ENCODE peak calls at places on chromosomes 2 and 18, in eight cellular contexts. One of them, this sample, is unnamed.

GRCh38 chr18:79898952-79899608 is 52.4 kb downstream of the SLC66A2 start:
- DNase-seq in RWPE2: peak
- DNase-seq in endothelial cell: no peak
- DNase-seq in MM.1S: no peak
- DNase-seq in breast epithelium: no peak
- DNase-seq in CD4-positive, alpha-beta T cell: no peak
- DNase-seq in stomach: no peak
- DNase-seq in RWPE1: no peak
- DNase-seq in this sample: peak

GRCh38 chr2:134917958-134918517 is 584 bp upstream of the CCNT2 start:
- DNase-seq in RWPE2: no peak
- DNase-seq in endothelial cell: peak
- DNase-seq in MM.1S: no peak
- DNase-seq in breast epithelium: peak
- DNase-seq in CD4-positive, alpha-beta T cell: peak
- DNase-seq in stomach: peak
- DNase-seq in RWPE1: no peak
- DNase-seq in this sample: peak

GRCh38 chr2:644871-645270 is 32.3 kb downstream of the TMEM18 start:
- DNase-seq in RWPE2: no peak
- DNase-seq in endothelial cell: peak
- DNase-seq in MM.1S: no peak
- DNase-seq in breast epithelium: peak
- DNase-seq in CD4-positive, alpha-beta T cell: no peak
- DNase-seq in stomach: no peak
- DNase-seq in RWPE1: no peak
- DNase-seq in this sample: no peak

GRCh38 chr18:79484661-79485621 is 89.2 kb downstream of the NFATC1 start:
- DNase-seq in RWPE2: peak
- DNase-seq in endothelial cell: peak
- DNase-seq in MM.1S: no peak
- DNase-seq in breast epithelium: no peak
- DNase-seq in CD4-positive, alpha-beta T cell: no peak
- DNase-seq in stomach: no peak
- DNase-seq in RWPE1: peak
- DNase-seq in this sample: no peak

GRCh38 chr2:151975460-151976414 is 123.1 kb downstream of the CACNB4 start:
- DNase-seq in RWPE2: no peak
- DNase-seq in endothelial cell: no peak
- DNase-seq in MM.1S: no peak
- DNase-seq in breast epithelium: no peak
- DNase-seq in CD4-positive, alpha-beta T cell: no peak
- DNase-seq in stomach: no peak
- DNase-seq in RWPE1: no peak
- DNase-seq in this sample: no peak

GRCh38 chr2:46010223-46010924 is 286.8 kb upstream of the EPAS1 start:
- DNase-seq in RWPE2: no peak
- DNase-seq in endothelial cell: no peak
- DNase-seq in MM.1S: no peak
- DNase-seq in breast epithelium: no peak
- DNase-seq in CD4-positive, alpha-beta T cell: no peak
- DNase-seq in stomach: no peak
- DNase-seq in RWPE1: no peak
- DNase-seq in this sample: no peak

GRCh38 chr2:85666016-85666415 is 2.0 kb downstream of the SFTPB start:
- DNase-seq in RWPE2: no peak
- DNase-seq in endothelial cell: no peak
- DNase-seq in MM.1S: no peak
- DNase-seq in breast epithelium: no peak
- DNase-seq in CD4-positive, alpha-beta T cell: no peak
- DNase-seq in stomach: no peak
- DNase-seq in RWPE1: no peak
- DNase-seq in this sample: no peak

GRCh38 chr2:29000481-29000880 is 19.4 kb downstream of the TOGARAM2 start:
- DNase-seq in RWPE2: peak
- DNase-seq in endothelial cell: no peak
- DNase-seq in MM.1S: no peak
- DNase-seq in breast epithelium: no peak
- DNase-seq in CD4-positive, alpha-beta T cell: peak
- DNase-seq in stomach: peak
- DNase-seq in RWPE1: no peak
- DNase-seq in this sample: peak

GRCh38 chr2:61993422-61994024 is 88.0 kb downstream of the COMMD1 start:
- DNase-seq in RWPE2: no peak
- DNase-seq in endothelial cell: no peak
- DNase-seq in MM.1S: peak
- DNase-seq in breast epithelium: no peak
- DNase-seq in CD4-positive, alpha-beta T cell: no peak
- DNase-seq in stomach: no peak
- DNase-seq in RWPE1: peak
- DNase-seq in this sample: no peak

GRCh38 chr2:238895901-238896600 is 48.2 kb downstream of the TWIST2 start:
- DNase-seq in RWPE2: no peak
- DNase-seq in endothelial cell: no peak
- DNase-seq in MM.1S: no peak
- DNase-seq in breast epithelium: peak
- DNase-seq in CD4-positive, alpha-beta T cell: no peak
- DNase-seq in stomach: peak
- DNase-seq in RWPE1: no peak
- DNase-seq in this sample: no peak

GRCh38 chr2:148674063-148675020 is 29.8 kb downstream of the EPC2 start:
- DNase-seq in RWPE2: no peak
- DNase-seq in endothelial cell: peak
- DNase-seq in MM.1S: peak
- DNase-seq in breast epithelium: no peak
- DNase-seq in CD4-positive, alpha-beta T cell: no peak
- DNase-seq in stomach: no peak
- DNase-seq in RWPE1: peak
- DNase-seq in this sample: no peak

GRCh38 chr2:104969564-104969963 is 68.3 kb upstream of the MRPS9 start:
- DNase-seq in RWPE2: no peak
- DNase-seq in endothelial cell: no peak
- DNase-seq in MM.1S: peak
- DNase-seq in breast epithelium: no peak
- DNase-seq in CD4-positive, alpha-beta T cell: no peak
- DNase-seq in stomach: no peak
- DNase-seq in RWPE1: peak
- DNase-seq in this sample: no peak

GRCh38 chr2:8796878-8797550 is 40.4 kb downstream of the KIDINS220 start:
- DNase-seq in RWPE2: no peak
- DNase-seq in endothelial cell: no peak
- DNase-seq in MM.1S: peak
- DNase-seq in breast epithelium: no peak
- DNase-seq in CD4-positive, alpha-beta T cell: no peak
- DNase-seq in stomach: no peak
- DNase-seq in RWPE1: no peak
- DNase-seq in this sample: no peak

GRCh38 chr2:30664761-30665358 is 142.4 kb downstream of the CAPN13 start:
- DNase-seq in RWPE2: peak
- DNase-seq in endothelial cell: no peak
- DNase-seq in MM.1S: no peak
- DNase-seq in breast epithelium: no peak
- DNase-seq in CD4-positive, alpha-beta T cell: no peak
- DNase-seq in stomach: no peak
- DNase-seq in RWPE1: peak
- DNase-seq in this sample: no peak

GRCh38 chr2:171895781-171896180 is 1.7 kb upstream of the SLC25A12 start:
- DNase-seq in RWPE2: no peak
- DNase-seq in endothelial cell: no peak
- DNase-seq in MM.1S: no peak
- DNase-seq in breast epithelium: no peak
- DNase-seq in CD4-positive, alpha-beta T cell: no peak
- DNase-seq in stomach: no peak
- DNase-seq in RWPE1: no peak
- DNase-seq in this sample: no peak

GRCh38 chr2:140085674-140086073 is 1305.5 kb upstream of the NXPH2 start:
- DNase-seq in RWPE2: no peak
- DNase-seq in endothelial cell: no peak
- DNase-seq in MM.1S: no peak
- DNase-seq in breast epithelium: no peak
- DNase-seq in CD4-positive, alpha-beta T cell: no peak
- DNase-seq in stomach: no peak
- DNase-seq in RWPE1: no peak
- DNase-seq in this sample: no peak

GRCh38 chr2:120794716-120795115 is 59.0 kb downstream of the GLI2 start:
- DNase-seq in RWPE2: no peak
- DNase-seq in endothelial cell: no peak
- DNase-seq in MM.1S: no peak
- DNase-seq in breast epithelium: no peak
- DNase-seq in CD4-positive, alpha-beta T cell: no peak
- DNase-seq in stomach: no peak
- DNase-seq in RWPE1: no peak
- DNase-seq in this sample: no peak

GRCh38 chr18:32775628-32776027 is 2.8 kb upstream of the KLHL14 start:
- DNase-seq in RWPE2: no peak
- DNase-seq in endothelial cell: no peak
- DNase-seq in MM.1S: no peak
- DNase-seq in breast epithelium: no peak
- DNase-seq in CD4-positive, alpha-beta T cell: no peak
- DNase-seq in stomach: no peak
- DNase-seq in RWPE1: no peak
- DNase-seq in this sample: no peak

GRCh38 chr18:4060427-4061281 is 394.5 kb downstream of the DLGAP1 start:
- DNase-seq in RWPE2: no peak
- DNase-seq in endothelial cell: no peak
- DNase-seq in MM.1S: no peak
- DNase-seq in breast epithelium: no peak
- DNase-seq in CD4-positive, alpha-beta T cell: no peak
- DNase-seq in stomach: no peak
- DNase-seq in RWPE1: no peak
- DNase-seq in this sample: no peak

GRCh38 chr18:54080854-54081253 is 143.6 kb downstream of the MBD2 start:
- DNase-seq in RWPE2: no peak
- DNase-seq in endothelial cell: no peak
- DNase-seq in MM.1S: no peak
- DNase-seq in breast epithelium: no peak
- DNase-seq in CD4-positive, alpha-beta T cell: no peak
- DNase-seq in stomach: no peak
- DNase-seq in RWPE1: no peak
- DNase-seq in this sample: no peak

GRCh38 chr2:8327371-8328100 is 354.3 kb upstream of the ID2 start:
- DNase-seq in RWPE2: no peak
- DNase-seq in endothelial cell: no peak
- DNase-seq in MM.1S: no peak
- DNase-seq in breast epithelium: no peak
- DNase-seq in CD4-positive, alpha-beta T cell: no peak
- DNase-seq in stomach: no peak
- DNase-seq in RWPE1: no peak
- DNase-seq in this sample: no peak

GRCh38 chr2:159904127-159904564 is 106.1 kb upstream of the CD302 start:
- DNase-seq in RWPE2: no peak
- DNase-seq in endothelial cell: no peak
- DNase-seq in MM.1S: no peak
- DNase-seq in breast epithelium: no peak
- DNase-seq in CD4-positive, alpha-beta T cell: peak
- DNase-seq in stomach: no peak
- DNase-seq in RWPE1: no peak
- DNase-seq in this sample: peak

DNA sequence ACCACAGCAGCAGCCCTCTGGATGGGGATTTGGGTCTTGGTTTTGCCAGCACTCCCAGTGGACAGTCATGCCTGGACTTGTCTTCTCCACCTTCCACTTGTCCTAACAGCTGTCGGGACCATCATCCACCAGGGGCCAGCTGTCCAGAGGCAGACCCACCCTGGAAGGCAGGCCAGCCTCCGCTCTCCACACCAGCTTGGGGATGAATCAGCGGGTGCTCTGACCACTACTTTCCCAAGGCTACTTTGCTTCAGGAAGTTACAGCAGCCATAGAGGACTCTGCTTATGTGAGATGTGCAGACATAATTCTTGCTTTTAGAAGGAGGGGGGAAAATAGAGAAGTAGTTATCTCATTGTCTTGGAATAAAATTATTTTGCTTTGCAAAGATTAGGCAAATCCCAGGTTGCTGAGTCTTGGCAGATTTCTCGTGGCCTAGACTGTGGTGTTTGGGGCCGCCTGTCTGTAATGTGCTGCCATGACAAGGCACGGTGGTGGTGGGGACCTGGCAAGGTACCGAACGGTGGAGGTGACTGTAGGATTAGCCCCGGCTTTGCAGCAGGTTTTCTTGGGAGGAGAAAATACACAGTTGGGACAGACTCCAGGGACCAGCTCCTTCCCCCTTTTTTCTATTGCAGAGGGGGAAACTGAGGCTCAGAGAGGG is 148.7 kb downstream of the AGAP1 start:
- DNase-seq in RWPE2: no peak
- DNase-seq in endothelial cell: no peak
- DNase-seq in MM.1S: no peak
- DNase-seq in breast epithelium: no peak
- DNase-seq in CD4-positive, alpha-beta T cell: no peak
- DNase-seq in stomach: no peak
- DNase-seq in RWPE1: peak
- DNase-seq in this sample: no peak
- TF ChIP-seq CTCF in RWPE2: no peak
- TF ChIP-seq CTCF in endothelial cell: no peak
- TF ChIP-seq CTCF in MM.1S: no peak
- TF ChIP-seq CTCF in breast epithelium: no peak
- TF ChIP-seq CTCF in CD4-positive, alpha-beta T cell: no peak
- TF ChIP-seq CTCF in stomach: no peak
- TF ChIP-seq CTCF in RWPE1: no peak
- TF ChIP-seq CTCF in this sample: no peak

DNA sequence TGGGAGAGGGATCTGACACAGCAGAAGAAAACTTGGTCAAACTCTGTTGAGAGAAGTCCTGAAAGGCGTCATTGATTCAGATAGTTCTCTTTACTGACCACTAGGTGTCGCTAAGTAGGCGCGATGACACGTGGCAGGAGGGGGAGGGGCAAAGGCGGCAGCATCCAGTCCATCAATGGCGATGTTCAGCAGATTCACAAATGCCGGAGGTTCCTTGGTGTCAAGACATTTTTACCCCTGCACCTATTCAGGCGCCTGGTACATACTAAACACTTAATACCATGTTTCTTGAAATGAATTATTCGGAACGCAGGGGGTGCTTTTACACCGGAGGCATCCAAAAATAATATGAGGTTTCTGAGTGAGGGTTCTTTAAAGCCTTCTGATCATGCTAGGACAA is 3.0 kb upstream of the PLEK start:
- DNase-seq in RWPE2: no peak
- DNase-seq in endothelial cell: peak
- DNase-seq in MM.1S: peak
- DNase-seq in breast epithelium: no peak
- DNase-seq in CD4-positive, alpha-beta T cell: peak
- DNase-seq in stomach: peak
- DNase-seq in RWPE1: peak
- DNase-seq in this sample: peak
- TF ChIP-seq CTCF in RWPE2: peak
- TF ChIP-seq CTCF in endothelial cell: peak
- TF ChIP-seq CTCF in MM.1S: peak
- TF ChIP-seq CTCF in breast epithelium: peak
- TF ChIP-seq CTCF in CD4-positive, alpha-beta T cell: peak
- TF ChIP-seq CTCF in stomach: peak
- TF ChIP-seq CTCF in RWPE1: peak
- TF ChIP-seq CTCF in this sample: peak

GRCh38 chr2:100483892-100484291 is 13.6 kb downstream of the NMS start:
- DNase-seq in RWPE2: no peak
- DNase-seq in endothelial cell: no peak
- DNase-seq in MM.1S: no peak
- DNase-seq in breast epithelium: no peak
- DNase-seq in CD4-positive, alpha-beta T cell: no peak
- DNase-seq in stomach: no peak
- DNase-seq in RWPE1: no peak
- DNase-seq in this sample: no peak
- TF ChIP-seq CTCF in RWPE2: no peak
- TF ChIP-seq CTCF in endothelial cell: no peak
- TF ChIP-seq CTCF in MM.1S: no peak
- TF ChIP-seq CTCF in breast epithelium: no peak
- TF ChIP-seq CTCF in CD4-positive, alpha-beta T cell: no peak
- TF ChIP-seq CTCF in stomach: no peak
- TF ChIP-seq CTCF in RWPE1: no peak
- TF ChIP-seq CTCF in this sample: no peak

GRCh38 chr2:217950401-217950871 is 52.4 kb downstream of the TNS1 start:
- DNase-seq in RWPE2: peak
- DNase-seq in endothelial cell: no peak
- DNase-seq in MM.1S: no peak
- DNase-seq in breast epithelium: no peak
- DNase-seq in CD4-positive, alpha-beta T cell: no peak
- DNase-seq in stomach: peak
- DNase-seq in RWPE1: no peak
- DNase-seq in this sample: no peak
- TF ChIP-seq CTCF in RWPE2: no peak
- TF ChIP-seq CTCF in endothelial cell: no peak
- TF ChIP-seq CTCF in MM.1S: no peak
- TF ChIP-seq CTCF in breast epithelium: no peak
- TF ChIP-seq CTCF in CD4-positive, alpha-beta T cell: no peak
- TF ChIP-seq CTCF in stomach: no peak
- TF ChIP-seq CTCF in RWPE1: no peak
- TF ChIP-seq CTCF in this sample: no peak